ENCODE peak calls at places on chromosome 19, in nine cellular contexts. One of them, this sample, is unnamed.

GRCh38 chr19:45444318-45445041 is 20.8 kb upstream of the ERCC1 start:
- DNase-seq in GM04504: no peak
- DNase-seq in esophagus squamous epithelium: peak
- DNase-seq in Kasumi-1: peak
- DNase-seq in AG09309: no peak
- DNase-seq in head of caudate nucleus: peak
- DNase-seq in ELR: peak
- DNase-seq in GM23248: peak
- DNase-seq in naive B cell: peak
- DNase-seq in this sample: peak

GRCh38 chr19:42158926-42159325 is 26.7 kb upstream of the POU2F2 start:
- DNase-seq in GM04504: no peak
- DNase-seq in esophagus squamous epithelium: no peak
- DNase-seq in Kasumi-1: no peak
- DNase-seq in AG09309: no peak
- DNase-seq in head of caudate nucleus: no peak
- DNase-seq in ELR: no peak
- DNase-seq in GM23248: no peak
- DNase-seq in naive B cell: no peak
- DNase-seq in this sample: no peak

GRCh38 chr19:58021541-58022282 is 12.1 kb upstream of the ZSCAN1 start:
- DNase-seq in GM04504: no peak
- DNase-seq in esophagus squamous epithelium: no peak
- DNase-seq in Kasumi-1: no peak
- DNase-seq in AG09309: peak
- DNase-seq in head of caudate nucleus: peak
- DNase-seq in ELR: peak
- DNase-seq in GM23248: peak
- DNase-seq in naive B cell: peak
- DNase-seq in this sample: peak

GRCh38 chr19:55670280-55671053 is 4.6 kb upstream of the EPN1 start:
- DNase-seq in GM04504: no peak
- DNase-seq in esophagus squamous epithelium: no peak
- DNase-seq in Kasumi-1: no peak
- DNase-seq in AG09309: no peak
- DNase-seq in head of caudate nucleus: no peak
- DNase-seq in ELR: no peak
- DNase-seq in GM23248: no peak
- DNase-seq in naive B cell: no peak
- DNase-seq in this sample: peak

GRCh38 chr19:3243851-3244700 is 19.6 kb downstream of the CELF5 start:
- DNase-seq in GM04504: peak
- DNase-seq in esophagus squamous epithelium: no peak
- DNase-seq in Kasumi-1: peak
- DNase-seq in AG09309: peak
- DNase-seq in head of caudate nucleus: no peak
- DNase-seq in ELR: peak
- DNase-seq in GM23248: peak
- DNase-seq in naive B cell: no peak
- DNase-seq in this sample: peak

GRCh38 chr19:1387684-1388636 is 4.3 kb downstream of the NDUFS7 start:
- DNase-seq in GM04504: no peak
- DNase-seq in esophagus squamous epithelium: no peak
- DNase-seq in Kasumi-1: no peak
- DNase-seq in AG09309: no peak
- DNase-seq in head of caudate nucleus: no peak
- DNase-seq in ELR: no peak
- DNase-seq in GM23248: no peak
- DNase-seq in naive B cell: no peak
- DNase-seq in this sample: peak

GRCh38 chr19:7787141-7787540 is 24.1 kb downstream of the CLEC4M start:
- DNase-seq in GM04504: no peak
- DNase-seq in esophagus squamous epithelium: no peak
- DNase-seq in Kasumi-1: no peak
- DNase-seq in AG09309: no peak
- DNase-seq in head of caudate nucleus: no peak
- DNase-seq in ELR: no peak
- DNase-seq in GM23248: no peak
- DNase-seq in naive B cell: no peak
- DNase-seq in this sample: peak

GRCh38 chr19:51327066-51327985 is 14.6 kb downstream of the VSIG10L start:
- DNase-seq in GM04504: no peak
- DNase-seq in esophagus squamous epithelium: no peak
- DNase-seq in Kasumi-1: peak
- DNase-seq in AG09309: no peak
- DNase-seq in head of caudate nucleus: no peak
- DNase-seq in ELR: no peak
- DNase-seq in GM23248: peak
- DNase-seq in naive B cell: peak
- DNase-seq in this sample: no peak

GRCh38 chr19:8461891-8462290 is 17.1 kb downstream of the HNRNPM start:
- DNase-seq in GM04504: no peak
- DNase-seq in esophagus squamous epithelium: no peak
- DNase-seq in Kasumi-1: no peak
- DNase-seq in AG09309: no peak
- DNase-seq in head of caudate nucleus: no peak
- DNase-seq in ELR: no peak
- DNase-seq in GM23248: no peak
- DNase-seq in naive B cell: no peak
- DNase-seq in this sample: no peak

GRCh38 chr19:31497709-31498108 is 148.5 kb upstream of the TSHZ3 start:
- DNase-seq in GM04504: no peak
- DNase-seq in esophagus squamous epithelium: no peak
- DNase-seq in Kasumi-1: no peak
- DNase-seq in AG09309: no peak
- DNase-seq in head of caudate nucleus: no peak
- DNase-seq in ELR: no peak
- DNase-seq in GM23248: no peak
- DNase-seq in naive B cell: no peak
- DNase-seq in this sample: no peak